ENCODE peak calls at places on chromosomes 4 and X, in eight cellular contexts. Y, U, D, H, W, O, R and K are unnamed samples.

GRCh38 chr4:40575846-40576245 is 53.8 kb downstream of the RBM47 start:
- DNase-seq in R (peak; percentile 17), D (no peak), U (no peak), Y (peak; percentile 52), W (no peak), O (no peak), H (no peak), K (no peak)

GRCh38 chrX:16739574-16739973 is 20.2 kb downstream of the SYAP1 start:
- DNase-seq in W (no peak), U (no peak), H (no peak), Y (peak; percentile 28), O (no peak), R (peak; percentile 8), D (no peak), K (no peak)

GRCh38 chr4:150160473-150160872 is 82.2 kb downstream of the DCLK2 start:
- DNase-seq in O (no peak), D (no peak), H (no peak), U (no peak), Y (no peak), R (no peak), W (no peak), K (no peak)

GRCh38 chr4:65669008-65669971 is 999 bp downstream of the EPHA5 start:
- DNase-seq in W (peak; percentile 14), D (peak; percentile 7), Y (no peak), O (no peak), H (no peak), R (peak; percentile 0), U (peak; percentile 54), K (no peak)

GRCh38 chrX:40155617-40156471 is 58.1 kb upstream of the BCOR start:
- DNase-seq in D (no peak), U (peak; percentile 48), Y (no peak), H (no peak), R (no peak), O (peak; percentile 32), W (no peak), K (no peak)

GRCh38 chr4:101349346-101350064 is 2.2 kb upstream of the PPP3CA start:
- DNase-seq in U (no peak), H (no peak), O (no peak), W (no peak), Y (peak; percentile 71), D (no peak), R (peak; percentile 30), K (no peak)

GRCh38 chr4:112185740-112186670 is 40.8 kb downstream of the FAM241A start:
- DNase-seq in W (no peak), H (no peak), O (no peak), R (no peak), U (no peak), D (no peak), Y (peak; percentile 41), K (no peak)

GRCh38 chr4:105978684-105979296 is 83.5 kb downstream of the NPNT start:
- DNase-seq in H (no peak), W (no peak), O (no peak), R (peak; percentile 91), D (no peak), U (peak; percentile 16), Y (no peak), K (no peak)

GRCh38 chr4:143118666-143119065 is 66.1 kb upstream of the USP38 start:
- DNase-seq in Y (no peak), D (no peak), U (no peak), H (no peak), R (no peak), O (no peak), W (no peak), K (no peak)

GRCh38 chr4:184558996-184559395 is 84.6 kb upstream of the IRF2 start:
- DNase-seq in R (no peak), Y (no peak), W (no peak), O (no peak), U (no peak), H (no peak), D (no peak), K (no peak)

GRCh38 chr4:150789864-150790263 is 207.9 kb downstream of the MAB21L2 start:
- DNase-seq in H (no peak), W (no peak), O (no peak), D (no peak), Y (no peak), U (no peak), R (no peak), K (no peak)

GRCh38 chr4:104532677-104533076 is 38.0 kb upstream of the CXXC4 start:
- DNase-seq in Y (no peak), D (no peak), H (no peak), R (no peak), U (no peak), W (no peak), O (no peak), K (no peak)

DNA sequence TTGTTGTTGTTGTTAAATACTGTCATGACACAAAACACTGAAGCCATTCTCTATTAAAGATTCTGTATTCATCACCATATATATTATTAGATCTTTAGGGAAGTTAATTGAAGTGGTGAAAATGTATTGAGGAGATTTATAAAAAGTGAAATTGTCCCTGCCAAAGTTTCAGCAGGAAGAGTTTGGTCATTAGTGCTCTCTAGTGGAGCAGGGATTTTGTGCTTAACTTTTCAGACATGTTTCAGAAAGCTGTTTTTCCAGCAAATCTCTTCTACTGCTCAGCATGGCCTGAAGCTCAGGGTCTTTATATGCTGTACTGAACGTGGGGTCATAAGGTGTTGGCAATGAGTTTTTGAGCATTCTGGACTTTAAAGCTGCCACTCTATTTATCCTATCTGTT is 36.7 kb upstream of the CXXC4 start:
- DNase-seq in U (no peak), O (no peak), H (no peak), Y (no peak), R (no peak), W (no peak), D (no peak), K (no peak)
- TF ChIP-seq CTCF in U (no peak), O (no peak), H (no peak), Y (no peak), R (no peak), W (no peak), D (no peak), K (no peak)

DNA sequence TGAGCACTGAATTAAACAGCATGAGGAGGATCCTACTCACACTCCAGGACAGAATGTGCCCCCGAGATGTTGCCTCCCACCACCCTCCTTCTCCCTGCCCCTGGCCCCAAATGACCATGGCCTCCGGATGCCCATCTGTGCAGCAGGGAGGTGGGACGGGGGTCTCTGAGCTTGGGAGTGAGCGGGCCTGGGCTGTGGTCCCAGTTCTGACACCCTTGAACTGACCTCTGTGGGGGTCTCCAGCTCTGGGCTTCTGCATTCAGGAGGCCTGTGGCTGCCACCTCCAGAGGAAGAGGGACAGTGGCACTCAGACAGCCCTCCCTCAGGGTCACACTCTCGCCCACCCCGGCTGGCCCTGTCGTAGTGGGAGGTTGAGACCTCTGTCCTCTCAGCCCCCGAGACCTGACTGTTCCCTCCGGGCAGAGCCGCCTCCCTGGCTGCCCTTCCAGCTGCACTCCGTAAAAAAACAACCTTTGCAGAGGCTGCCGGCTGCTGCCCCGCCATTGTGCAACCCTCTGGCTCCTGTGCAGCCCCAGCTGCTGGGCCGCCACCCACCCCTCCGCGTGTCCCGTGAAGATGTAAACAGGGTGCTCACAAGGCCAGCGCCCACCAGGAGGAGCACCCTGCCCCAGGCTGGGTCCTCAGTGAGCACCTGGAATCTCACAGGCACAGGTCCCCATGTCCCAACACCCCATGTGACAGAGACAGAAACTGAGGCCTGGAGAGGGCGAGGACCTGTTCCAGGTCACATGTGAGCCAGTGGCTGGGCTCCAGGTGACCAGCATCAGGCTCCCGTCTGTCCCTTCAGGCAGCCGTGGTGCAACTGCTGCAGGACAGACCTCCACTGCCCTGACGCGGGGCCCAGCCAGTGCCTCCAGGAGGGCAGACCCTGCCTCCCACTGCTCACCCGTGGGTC is 39.6 kb downstream of the HTRA3 start:
- DNase-seq in H (no peak), U (no peak), Y (peak; percentile 25), W (no peak), O (no peak), D (no peak), R (peak; percentile 28), K (no peak)
- TF ChIP-seq CTCF in H (no peak), U (no peak), Y (no peak), W (no peak), O (no peak), D (no peak), R (peak; percentile 14), K (no peak)

DNA sequence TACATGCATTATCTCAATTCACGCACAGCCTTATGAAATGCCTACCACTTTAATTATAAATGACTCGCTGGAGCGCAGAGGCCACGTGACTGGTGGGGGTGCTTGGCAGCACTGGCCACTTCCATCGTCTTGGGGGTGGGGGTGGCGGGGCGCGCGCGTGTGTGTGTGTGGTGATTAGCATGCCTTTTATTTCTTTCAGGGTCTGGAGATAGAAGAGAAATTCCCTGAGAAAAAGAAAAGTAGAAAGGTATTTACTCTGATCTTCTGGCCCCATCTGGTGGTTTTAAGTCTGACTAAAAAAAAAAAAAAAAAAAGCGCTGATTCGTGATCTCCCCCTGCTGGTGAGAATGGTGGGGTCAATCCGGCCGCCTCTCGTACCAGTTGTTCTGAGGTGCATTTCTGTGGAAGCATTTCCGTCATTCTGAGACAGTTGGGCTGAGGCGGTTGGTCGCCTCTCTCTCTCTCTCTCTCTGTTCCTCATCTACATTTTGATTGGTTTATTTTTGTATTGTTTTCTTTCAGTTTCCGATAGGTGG is at the start of gene CCNB3:
- DNase-seq in U (peak; percentile 61), H (peak; percentile 18), O (peak; percentile 46), R (peak; percentile 68), Y (peak; percentile 71), W (peak; percentile 46), D (peak; percentile 50), K (peak; percentile 80)
- TF ChIP-seq CTCF in U (peak; percentile 64), H (peak; percentile 56), O (peak; percentile 47), R (peak; percentile 68), Y (peak; percentile 59), W (peak; percentile 68), D (peak; percentile 69), K (peak; percentile 31)

GRCh38 chrX:135975421-135975820 is 1.6 kb upstream of the MMGT1 start:
- DNase-seq in W (no peak), Y (no peak), O (no peak), H (no peak), D (no peak), U (no peak), R (no peak), K (no peak)

GRCh38 chrX:135973548-135974278 is at the start of gene MMGT1:
- DNase-seq in W (peak; percentile 69), R (peak; percentile 82), O (peak; percentile 71), Y (peak; percentile 81), D (peak; percentile 61), H (peak; percentile 87), U (peak; percentile 76), K (peak; percentile 87)

GRCh38 chrX:135974279-135974856 is 580 bp upstream of the MMGT1 start:
- DNase-seq in Y (peak; percentile 75), O (peak; percentile 41), W (no peak), D (peak; percentile 54), R (peak; percentile 57), H (peak; percentile 78), U (peak; percentile 78), K (peak; percentile 64)

GRCh38 chrX:135977611-135978010 is 3.8 kb upstream of the MMGT1 start:
- DNase-seq in Y (no peak), O (peak; percentile 50), W (no peak), D (no peak), H (no peak), R (peak; percentile 65), U (no peak), K (no peak)

DNA sequence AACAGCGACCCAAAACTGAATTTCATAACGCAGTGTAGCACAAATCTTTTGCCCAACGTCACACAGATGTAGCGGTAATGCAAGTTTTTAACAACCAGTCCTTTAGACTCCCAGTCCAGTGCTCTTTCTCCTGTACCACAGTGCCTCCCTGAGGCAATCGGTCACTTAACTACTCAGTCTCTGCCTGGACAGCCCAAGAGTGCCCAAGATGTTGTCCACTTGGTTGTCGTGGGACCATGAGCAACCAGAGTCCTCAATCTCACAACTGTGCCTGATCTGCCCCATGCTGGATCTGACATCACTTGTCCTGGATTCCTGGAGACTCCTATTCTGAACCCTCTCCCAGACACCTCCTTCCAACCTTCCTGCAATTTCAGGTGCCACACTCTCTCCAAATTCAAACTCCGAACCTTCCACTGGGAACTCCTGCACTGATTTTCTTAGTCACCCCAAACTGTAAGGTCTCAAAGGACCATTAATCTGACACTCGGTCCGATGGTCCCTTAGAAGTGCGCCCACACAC is 702 bp downstream of the MMGT1 start:
- DNase-seq in R (peak; percentile 25), Y (peak; percentile 36), W (no peak), U (no peak), H (no peak), O (peak; percentile 31), D (no peak), K (peak; percentile 16)
- TF ChIP-seq CTCF in R (peak; percentile 24), Y (no peak), W (no peak), U (no peak), H (no peak), O (peak; percentile 31), D (peak; percentile 12), K (no peak)